ENCODE peak calls at places on chromosomes 13 and 19, in seven cellular contexts. S is HepG2, Z is fibroblast of lung, B is neural progenitor cell, C is astrocyte, D is mammary epithelial cell, Q is K562. G is an unnamed sample.
A peak's percentile ranks its signal among the peaks of the same experiment; 100 is the strongest.

GRCh38 chr19:55536951-55537740 is at the start of gene SBK2:
- DNase-seq in Z (no peak), Q (peak; percentile 60), B (peak; percentile 96), C (no peak), D (no peak), S (peak; percentile 33), G (peak; percentile 93)

GRCh38 chr13:24280722-24281121 is 28.7 kb upstream of the C1QTNF9 start:
- DNase-seq in B (no peak), Z (no peak), D (no peak), C (no peak), S (no peak), Q (no peak), G (no peak)

GRCh38 chr13:41200126-41200525 is 5.8 kb upstream of the KBTBD7 start:
- DNase-seq in D (no peak), Z (no peak), S (no peak), C (no peak), B (no peak), Q (no peak), G (no peak)

GRCh38 chr13:25541434-25542123 is 169.8 kb downstream of the ATP8A2 start:
- DNase-seq in C (no peak), Z (no peak), B (no peak), S (no peak), Q (no peak), D (no peak), G (no peak)

GRCh38 chr19:47228937-47229673 is 1.9 kb downstream of the BBC3 start:
- DNase-seq in Q (peak; percentile 24), D (peak; percentile 46), C (peak; percentile 51), Z (peak; percentile 46), B (peak; percentile 40), S (peak; percentile 32), G (no peak)

GRCh38 chr19:43784981-43785808 is 4.4 kb upstream of the KCNN4 start:
- DNase-seq in C (peak; percentile 38), B (peak; percentile 86), Z (peak; percentile 60), D (peak; percentile 67), Q (peak; percentile 70), S (peak; percentile 60), G (peak; percentile 92)

GRCh38 chr13:76027131-76027530 is 391.0 kb downstream of the LMO7 start:
- DNase-seq in S (no peak), B (peak; percentile 64), D (no peak), Q (no peak), C (no peak), Z (no peak), G (peak; percentile 18)

GRCh38 chr19:3801412-3802096 is 15.4 kb upstream of the MATK start:
- DNase-seq in C (peak; percentile 5), D (peak; percentile 24), B (peak; percentile 72), S (no peak), Z (peak; percentile 26), Q (peak; percentile 56), G (peak; percentile 90)

GRCh38 chr19:16456652-16457194 is 15.0 kb downstream of the EPS15L1 start:
- DNase-seq in B (no peak), Z (no peak), D (peak; percentile 42), S (no peak), Q (no peak), C (no peak), G (peak; percentile 51)

GRCh38 chr19:13610042-13610691 is 103.9 kb upstream of the CACNA1A start:
- DNase-seq in D (no peak), Q (no peak), Z (no peak), C (no peak), S (no peak), B (peak; percentile 44), G (peak; percentile 63)

GRCh38 chr13:24516919-24517318 is 4.3 kb upstream of the PARP4 start:
- DNase-seq in D (no peak), Z (no peak), C (no peak), S (no peak), Q (no peak), B (no peak), G (no peak)

GRCh38 chr19:1811942-1812425 is at the start of gene ATP8B3:
- DNase-seq in C (no peak), D (no peak), B (no peak), Z (no peak), Q (peak; percentile 98), S (no peak), G (peak; percentile 61)

GRCh38 chr19:38164526-38164925 is 59.5 kb downstream of the DPF1 start:
- DNase-seq in C (no peak), S (no peak), D (no peak), B (no peak), Q (no peak), Z (no peak), G (no peak)

GRCh38 chr19:47511681-47512080 is 3.2 kb downstream of the NAPA start:
- DNase-seq in S (no peak), C (no peak), Q (no peak), B (no peak), D (no peak), Z (peak; percentile 16), G (no peak)

GRCh38 chr13:106490887-106491321 is 44.6 kb downstream of the EFNB2 start:
- DNase-seq in Z (no peak), D (no peak), S (no peak), C (no peak), B (no peak), Q (no peak), G (no peak)

GRCh38 chr13:75803175-75803611 is 167.1 kb downstream of the LMO7 start:
- DNase-seq in Z (no peak), D (no peak), C (no peak), S (no peak), B (no peak), Q (no peak), G (peak; percentile 85)

DNA sequence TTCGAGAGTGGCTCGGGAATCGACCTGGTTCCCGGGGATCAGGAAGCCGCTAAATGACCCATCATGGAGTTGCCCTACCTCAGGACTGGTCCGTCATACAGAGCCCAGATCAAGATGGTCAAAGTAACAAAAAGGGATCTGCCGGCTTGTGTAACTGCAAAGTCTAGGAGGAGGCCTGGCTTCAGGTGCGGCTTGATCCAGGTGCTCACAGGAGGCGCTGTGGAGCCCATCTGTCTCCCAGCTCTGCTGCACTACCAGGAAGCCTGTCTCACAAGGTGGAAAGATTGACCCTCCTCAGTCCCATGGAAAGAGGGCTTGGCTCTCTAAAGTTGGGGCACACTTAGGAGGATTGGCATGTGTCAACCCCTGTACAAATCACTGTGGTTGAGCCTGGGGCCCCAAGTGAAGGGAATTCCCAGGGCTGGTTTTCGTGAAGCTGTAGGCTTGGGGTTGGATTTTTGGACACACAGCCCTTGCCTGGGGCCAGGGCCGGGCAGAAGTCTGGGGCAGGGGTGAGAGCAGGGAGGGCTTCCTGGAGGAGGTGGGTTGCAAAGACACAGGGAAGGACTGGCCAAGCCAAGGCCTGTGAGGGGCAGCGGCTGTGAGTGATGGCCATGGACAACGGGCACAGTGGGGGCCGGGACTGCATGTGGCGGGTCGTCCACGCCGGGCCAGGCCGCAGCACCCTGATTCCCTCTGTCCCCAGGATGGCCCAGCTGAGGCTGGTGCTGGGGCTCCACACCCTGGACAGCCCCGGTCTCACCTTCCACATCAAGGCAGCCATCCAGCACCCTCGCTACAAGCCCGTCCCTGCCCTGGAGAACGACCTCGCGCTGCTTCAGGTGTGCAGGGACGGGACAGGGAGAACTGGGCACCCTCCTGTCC is 4.2 kb downstream of the GZMM start:
- DNase-seq in S (no peak), B (no peak), D (no peak), C (no peak), Z (no peak), Q (peak; percentile 9), G (no peak)
- H2AFZ ChIP-seq in S (no peak overlapping the region), B (no peak overlapping the region), D (no peak overlapping the region), C (no peak overlapping the region), Z (no peak overlapping the region), Q (no peak overlapping the region), G (no peak overlapping the region)

DNA sequence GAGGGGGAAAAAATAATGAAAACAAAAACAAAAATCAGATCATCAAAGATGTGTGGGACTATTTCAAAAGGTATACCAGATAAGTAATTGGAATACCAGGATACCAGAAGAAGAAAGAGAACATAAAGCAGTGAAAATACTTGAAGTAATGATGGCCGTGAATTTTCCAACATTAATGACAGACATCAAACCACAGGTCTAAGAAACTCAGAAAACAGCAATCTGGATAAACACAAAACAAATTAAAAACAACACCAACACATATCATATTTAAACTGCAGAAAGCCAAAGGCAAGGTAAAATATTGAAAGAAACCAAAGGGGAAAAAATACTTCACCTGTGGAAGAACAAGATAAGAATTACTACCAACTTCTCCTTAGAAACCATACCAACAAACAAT is 24.2 kb upstream of the UFM1 start:
- DNase-seq in B (no peak), Q (no peak), C (no peak), Z (no peak), S (no peak), D (no peak), G (no peak)
- TF ChIP-seq EZH2 in B (no peak), Q (no peak), C (no peak), Z (no peak), S (no peak), D (no peak), G (no peak)

DNA sequence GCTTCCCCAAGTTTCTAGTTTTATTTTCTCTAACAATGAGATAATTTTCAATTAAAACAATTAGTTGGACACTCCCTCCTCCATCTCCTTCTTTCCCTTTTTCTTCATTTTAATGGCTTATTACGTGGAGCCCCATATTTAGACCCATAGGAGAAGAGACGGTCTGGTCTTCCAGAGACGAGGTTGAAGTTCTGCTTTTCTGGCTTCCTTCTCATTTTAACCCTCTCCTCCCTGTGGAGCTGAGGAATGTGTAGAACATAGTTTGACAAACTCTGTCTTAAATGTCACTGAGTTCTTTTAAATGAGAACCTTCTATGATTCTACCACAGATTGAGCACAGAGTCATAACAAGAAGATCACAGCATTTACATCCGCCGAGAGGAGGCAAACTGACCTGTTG is 86.8 kb downstream of the EDNRB start:
- DNase-seq in D (no peak), B (no peak), Q (no peak), C (no peak), Z (no peak), S (no peak), G (no peak)
- H2AFZ ChIP-seq in D (no peak overlapping the region), B (no peak overlapping the region), Q (no peak overlapping the region), C (no peak overlapping the region), Z (no peak overlapping the region), S (no peak overlapping the region), G (no peak overlapping the region)

GRCh38 chr19:39306075-39306474 is 9.9 kb downstream of the IFNL1 start:
- DNase-seq in S (no peak), B (no peak), D (no peak), Z (no peak), C (no peak), Q (no peak), G (no peak)

GRCh38 chr19:39308531-39309304 is 11.9 kb downstream of the LRFN1 start:
- DNase-seq in C (no peak), Q (peak; percentile 82), D (no peak), S (no peak), B (peak; percentile 75), Z (no peak), G (peak; percentile 96)

GRCh38 chr19:39304701-39305571 is 8.7 kb downstream of the IFNL1 start:
- DNase-seq in D (no peak), Z (no peak), Q (no peak), B (no peak), S (no peak), C (no peak), G (peak; percentile 58)

GRCh38 chr19:39307822-39308530 is 11.8 kb downstream of the IFNL1 start:
- DNase-seq in C (no peak), Z (no peak), S (no peak), Q (no peak), D (no peak), B (peak; percentile 68), G (peak; percentile 74)

DNA sequence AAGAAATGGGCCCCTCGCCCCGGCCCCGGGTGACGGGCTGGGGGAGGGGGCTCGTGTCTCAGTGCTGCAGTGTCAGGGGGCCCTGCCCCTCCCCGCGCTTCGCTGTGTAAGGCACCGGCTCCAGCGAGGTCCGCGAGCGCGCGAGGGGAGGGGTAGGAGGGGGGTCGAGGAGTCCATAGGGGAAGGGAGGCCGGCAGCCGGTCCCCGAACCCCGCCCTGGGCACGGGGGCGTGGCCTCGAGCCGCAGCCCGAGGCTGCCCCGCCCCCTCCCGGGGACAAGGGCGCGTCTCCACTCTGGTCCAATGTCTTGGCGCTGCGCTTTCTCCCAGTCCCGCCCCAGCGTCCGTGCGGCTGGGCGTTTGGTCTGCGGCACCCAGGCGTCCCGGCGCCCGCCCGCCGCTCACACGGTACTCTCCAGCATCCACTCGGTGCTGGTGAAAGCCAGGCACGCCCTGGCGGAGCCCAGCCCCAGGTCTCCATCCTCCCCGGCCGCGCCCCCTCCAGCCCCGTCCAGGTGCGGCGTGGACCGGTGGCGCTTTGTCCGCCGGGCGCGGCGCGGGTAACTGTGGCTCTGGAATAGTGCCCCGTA is 11.1 kb downstream of the IFNL1 start:
- DNase-seq in D (no peak), S (no peak), Q (peak; percentile 58), C (no peak), Z (no peak), B (peak; percentile 93), G (peak; percentile 90)
- TF ChIP-seq EZH2 in D (no peak), S (no peak), Q (no peak), C (no peak), Z (no peak), B (peak; percentile 86), G (no peak)